ENCODE peak calls at places on chromosomes 1 and 21, in nine cellular contexts. One of them, this sample, is unnamed.

GRCh38 chr1:159923203-159924024 is 1.9 kb downstream of the TAGLN2 start:
- DNase-seq in H9: peak
- DNase-seq in prostate gland: peak
- DNase-seq in PC-9: peak
- DNase-seq in cardiac muscle cell: peak
- DNase-seq in A549: peak
- DNase-seq in thoracic aorta: peak
- DNase-seq in Panc1: no peak
- DNase-seq in OCI-LY7: peak
- DNase-seq in this sample: no peak

GRCh38 chr1:110328274-110328673 is 10.9 kb upstream of the RBM15 start:
- DNase-seq in H9: no peak
- DNase-seq in prostate gland: no peak
- DNase-seq in PC-9: no peak
- DNase-seq in cardiac muscle cell: peak
- DNase-seq in A549: no peak
- DNase-seq in thoracic aorta: no peak
- DNase-seq in Panc1: no peak
- DNase-seq in OCI-LY7: no peak
- DNase-seq in this sample: no peak

GRCh38 chr1:41610361-41610760 is 125.9 kb upstream of the EDN2 start:
- DNase-seq in H9: no peak
- DNase-seq in prostate gland: no peak
- DNase-seq in PC-9: no peak
- DNase-seq in cardiac muscle cell: no peak
- DNase-seq in A549: no peak
- DNase-seq in thoracic aorta: no peak
- DNase-seq in Panc1: no peak
- DNase-seq in OCI-LY7: no peak
- DNase-seq in this sample: no peak

GRCh38 chr1:193705473-193706074 is 519.2 kb upstream of the B3GALT2 start:
- DNase-seq in H9: no peak
- DNase-seq in prostate gland: no peak
- DNase-seq in PC-9: no peak
- DNase-seq in cardiac muscle cell: peak
- DNase-seq in A549: no peak
- DNase-seq in thoracic aorta: no peak
- DNase-seq in Panc1: no peak
- DNase-seq in OCI-LY7: no peak
- DNase-seq in this sample: peak

GRCh38 chr1:201890223-201890622 is 1.5 kb downstream of the SHISA4 start:
- DNase-seq in H9: no peak
- DNase-seq in prostate gland: no peak
- DNase-seq in PC-9: no peak
- DNase-seq in cardiac muscle cell: no peak
- DNase-seq in A549: no peak
- DNase-seq in thoracic aorta: no peak
- DNase-seq in Panc1: no peak
- DNase-seq in OCI-LY7: no peak
- DNase-seq in this sample: no peak

GRCh38 chr1:224380003-224380402 is 23.3 kb downstream of the CNIH4 start:
- DNase-seq in H9: no peak
- DNase-seq in prostate gland: no peak
- DNase-seq in PC-9: no peak
- DNase-seq in cardiac muscle cell: peak
- DNase-seq in A549: no peak
- DNase-seq in thoracic aorta: no peak
- DNase-seq in Panc1: no peak
- DNase-seq in OCI-LY7: peak
- DNase-seq in this sample: no peak

GRCh38 chr1:229434005-229434640 is at the start of gene ACTA1:
- DNase-seq in H9: peak
- DNase-seq in prostate gland: no peak
- DNase-seq in PC-9: no peak
- DNase-seq in cardiac muscle cell: no peak
- DNase-seq in A549: no peak
- DNase-seq in thoracic aorta: no peak
- DNase-seq in Panc1: no peak
- DNase-seq in OCI-LY7: no peak
- DNase-seq in this sample: no peak

GRCh38 chr1:238191161-238191560 is 300.4 kb upstream of the ZP4 start:
- DNase-seq in H9: no peak
- DNase-seq in prostate gland: no peak
- DNase-seq in PC-9: no peak
- DNase-seq in cardiac muscle cell: no peak
- DNase-seq in A549: no peak
- DNase-seq in thoracic aorta: no peak
- DNase-seq in Panc1: no peak
- DNase-seq in OCI-LY7: no peak
- DNase-seq in this sample: no peak

GRCh38 chr1:17065667-17066066 is 11.8 kb upstream of the SDHB start:
- DNase-seq in H9: no peak
- DNase-seq in prostate gland: no peak
- DNase-seq in PC-9: no peak
- DNase-seq in cardiac muscle cell: no peak
- DNase-seq in A549: no peak
- DNase-seq in thoracic aorta: no peak
- DNase-seq in Panc1: no peak
- DNase-seq in OCI-LY7: no peak
- DNase-seq in this sample: no peak

GRCh38 chr1:165902565-165902964 is 75.2 kb downstream of the UCK2 start:
- DNase-seq in H9: no peak
- DNase-seq in prostate gland: no peak
- DNase-seq in PC-9: no peak
- DNase-seq in cardiac muscle cell: no peak
- DNase-seq in A549: no peak
- DNase-seq in thoracic aorta: no peak
- DNase-seq in Panc1: no peak
- DNase-seq in OCI-LY7: no peak
- DNase-seq in this sample: no peak

GRCh38 chr1:171486048-171486519 is 754 bp downstream of the PRRC2C start:
- DNase-seq in H9: no peak
- DNase-seq in prostate gland: peak
- DNase-seq in PC-9: peak
- DNase-seq in cardiac muscle cell: peak
- DNase-seq in A549: peak
- DNase-seq in thoracic aorta: peak
- DNase-seq in Panc1: peak
- DNase-seq in OCI-LY7: peak
- DNase-seq in this sample: peak

GRCh38 chr1:218165687-218166088 is 119.4 kb upstream of the RRP15 start:
- DNase-seq in H9: no peak
- DNase-seq in prostate gland: no peak
- DNase-seq in PC-9: no peak
- DNase-seq in cardiac muscle cell: no peak
- DNase-seq in A549: no peak
- DNase-seq in thoracic aorta: no peak
- DNase-seq in Panc1: no peak
- DNase-seq in OCI-LY7: peak
- DNase-seq in this sample: no peak

GRCh38 chr1:218164930-218165686 is 120.0 kb upstream of the RRP15 start:
- DNase-seq in H9: peak
- DNase-seq in prostate gland: peak
- DNase-seq in PC-9: no peak
- DNase-seq in cardiac muscle cell: peak
- DNase-seq in A549: peak
- DNase-seq in thoracic aorta: no peak
- DNase-seq in Panc1: no peak
- DNase-seq in OCI-LY7: peak
- DNase-seq in this sample: no peak

GRCh38 chr1:218163371-218163770 is 121.7 kb upstream of the RRP15 start:
- DNase-seq in H9: no peak
- DNase-seq in prostate gland: no peak
- DNase-seq in PC-9: no peak
- DNase-seq in cardiac muscle cell: no peak
- DNase-seq in A549: no peak
- DNase-seq in thoracic aorta: no peak
- DNase-seq in Panc1: no peak
- DNase-seq in OCI-LY7: no peak
- DNase-seq in this sample: no peak

GRCh38 chr1:218164111-218164929 is 120.8 kb upstream of the RRP15 start:
- DNase-seq in H9: peak
- DNase-seq in prostate gland: peak
- DNase-seq in PC-9: no peak
- DNase-seq in cardiac muscle cell: peak
- DNase-seq in A549: peak
- DNase-seq in thoracic aorta: no peak
- DNase-seq in Panc1: no peak
- DNase-seq in OCI-LY7: peak
- DNase-seq in this sample: no peak
- TF ChIP-seq CTCF in H9: no peak
- TF ChIP-seq CTCF in prostate gland: no peak
- TF ChIP-seq CTCF in PC-9: no peak
- TF ChIP-seq CTCF in cardiac muscle cell: no peak
- TF ChIP-seq CTCF in A549: no peak
- TF ChIP-seq CTCF in thoracic aorta: no peak
- TF ChIP-seq CTCF in Panc1: peak
- TF ChIP-seq CTCF in OCI-LY7: peak
- TF ChIP-seq CTCF in this sample: no peak

DNA sequence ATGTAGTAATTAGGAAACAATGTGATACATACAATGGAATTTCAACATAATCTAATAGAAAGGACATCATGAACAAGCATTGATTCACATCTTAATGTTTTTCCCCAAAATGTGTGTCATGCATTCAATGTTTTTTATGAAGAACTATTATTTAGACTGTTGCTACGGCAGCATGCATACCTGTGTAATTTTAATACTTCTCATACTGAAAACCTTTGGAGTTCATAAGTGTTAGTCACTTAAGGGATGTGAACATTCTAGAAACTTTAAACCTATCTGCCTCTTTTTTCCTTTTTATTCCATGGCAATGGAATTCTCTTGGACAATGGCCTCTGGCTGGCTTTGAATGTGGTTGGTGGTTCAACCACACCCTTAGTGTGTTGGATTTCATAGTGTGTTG is 48.6 kb downstream of the TMPRSS15 start:
- DNase-seq in H9: no peak
- DNase-seq in prostate gland: no peak
- DNase-seq in PC-9: no peak
- DNase-seq in cardiac muscle cell: no peak
- DNase-seq in A549: no peak
- DNase-seq in thoracic aorta: no peak
- DNase-seq in Panc1: no peak
- DNase-seq in OCI-LY7: no peak
- DNase-seq in this sample: no peak
- H3K27ac ChIP-seq in H9: no peak
- H3K27ac ChIP-seq in prostate gland: no peak
- H3K27ac ChIP-seq in PC-9: no peak
- H3K27ac ChIP-seq in cardiac muscle cell: no peak
- H3K27ac ChIP-seq in A549: no peak
- H3K27ac ChIP-seq in thoracic aorta: no peak
- H3K27ac ChIP-seq in Panc1: no peak
- H3K27ac ChIP-seq in OCI-LY7: no peak
- H3K27ac ChIP-seq in this sample: no peak

GRCh38 chr1:152397474-152397873 is 16.6 kb downstream of the CRNN start:
- DNase-seq in H9: no peak
- DNase-seq in prostate gland: no peak
- DNase-seq in PC-9: no peak
- DNase-seq in cardiac muscle cell: no peak
- DNase-seq in A549: no peak
- DNase-seq in thoracic aorta: no peak
- DNase-seq in Panc1: no peak
- DNase-seq in OCI-LY7: no peak
- DNase-seq in this sample: no peak

GRCh38 chr1:152394151-152394550 is 19.9 kb downstream of the CRNN start:
- DNase-seq in H9: no peak
- DNase-seq in prostate gland: no peak
- DNase-seq in PC-9: no peak
- DNase-seq in cardiac muscle cell: no peak
- DNase-seq in A549: no peak
- DNase-seq in thoracic aorta: no peak
- DNase-seq in Panc1: no peak
- DNase-seq in OCI-LY7: no peak
- DNase-seq in this sample: no peak

GRCh38 chr1:152386940-152387339 is 27.1 kb downstream of the CRNN start:
- DNase-seq in H9: no peak
- DNase-seq in prostate gland: no peak
- DNase-seq in PC-9: no peak
- DNase-seq in cardiac muscle cell: peak
- DNase-seq in A549: no peak
- DNase-seq in thoracic aorta: no peak
- DNase-seq in Panc1: no peak
- DNase-seq in OCI-LY7: no peak
- DNase-seq in this sample: peak

GRCh38 chr1:152388889-152389288 is 25.2 kb downstream of the CRNN start:
- DNase-seq in H9: no peak
- DNase-seq in prostate gland: no peak
- DNase-seq in PC-9: no peak
- DNase-seq in cardiac muscle cell: no peak
- DNase-seq in A549: no peak
- DNase-seq in thoracic aorta: no peak
- DNase-seq in Panc1: no peak
- DNase-seq in OCI-LY7: no peak
- DNase-seq in this sample: no peak

DNA sequence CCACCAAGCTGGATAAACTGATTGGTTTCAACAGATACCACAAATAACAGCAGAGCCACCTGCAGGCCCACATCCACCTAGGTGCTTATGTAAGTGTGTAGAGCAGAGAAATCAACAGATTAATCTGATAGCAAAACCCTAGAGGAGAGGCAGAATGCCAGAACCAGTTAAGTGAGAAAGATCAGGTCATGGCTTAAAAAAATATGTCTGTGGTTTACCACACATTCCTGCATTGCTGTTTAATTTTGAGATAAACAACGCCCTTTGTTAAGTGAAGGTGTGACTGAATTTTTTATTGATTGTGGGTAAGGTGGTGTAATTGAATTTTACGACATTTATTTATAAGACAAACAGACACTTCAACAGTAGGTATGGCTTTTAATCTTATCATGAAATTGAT is 21.2 kb downstream of the CRNN start:
- DNase-seq in H9: no peak
- DNase-seq in prostate gland: no peak
- DNase-seq in PC-9: peak
- DNase-seq in cardiac muscle cell: no peak
- DNase-seq in A549: no peak
- DNase-seq in thoracic aorta: no peak
- DNase-seq in Panc1: no peak
- DNase-seq in OCI-LY7: no peak
- DNase-seq in this sample: peak
- TF ChIP-seq CTCF in H9: no peak
- TF ChIP-seq CTCF in prostate gland: no peak
- TF ChIP-seq CTCF in PC-9: no peak
- TF ChIP-seq CTCF in cardiac muscle cell: no peak
- TF ChIP-seq CTCF in A549: no peak
- TF ChIP-seq CTCF in thoracic aorta: no peak
- TF ChIP-seq CTCF in Panc1: no peak
- TF ChIP-seq CTCF in OCI-LY7: no peak
- TF ChIP-seq CTCF in this sample: peak

DNA sequence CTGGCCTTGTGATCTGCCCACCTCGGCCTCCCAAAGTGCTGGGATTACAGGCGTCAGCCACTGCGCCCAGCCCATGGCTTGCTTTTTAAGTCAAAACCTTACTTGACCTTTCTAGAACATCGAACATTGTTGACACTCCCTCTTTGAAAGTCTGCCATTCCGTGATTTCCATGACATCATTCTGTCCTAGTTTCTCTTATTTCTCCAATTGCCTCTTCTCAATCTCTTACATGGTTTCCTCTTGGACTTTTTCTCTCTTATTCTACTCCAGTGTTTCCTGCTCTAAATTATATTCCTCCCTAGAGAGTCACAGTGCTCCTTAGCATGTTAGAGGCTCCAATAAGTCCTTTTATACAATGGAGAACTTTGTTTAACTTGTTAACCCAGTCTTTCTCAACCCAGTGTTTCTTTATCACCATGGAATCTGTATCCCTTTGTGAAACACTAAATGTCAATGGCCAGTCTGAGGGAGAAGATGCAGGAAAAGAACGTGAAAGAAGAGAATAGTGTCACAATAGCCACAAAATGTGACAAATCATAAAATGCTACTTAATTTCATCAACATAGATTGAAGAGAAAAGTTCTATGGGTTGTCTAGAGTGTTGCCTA is 25.5 kb downstream of the JAM2 start:
- DNase-seq in H9: no peak
- DNase-seq in prostate gland: no peak
- DNase-seq in PC-9: no peak
- DNase-seq in cardiac muscle cell: no peak
- DNase-seq in A549: no peak
- DNase-seq in thoracic aorta: no peak
- DNase-seq in Panc1: no peak
- DNase-seq in OCI-LY7: no peak
- DNase-seq in this sample: no peak
- H3K27ac ChIP-seq in H9: no peak
- H3K27ac ChIP-seq in prostate gland: no peak
- H3K27ac ChIP-seq in PC-9: no peak
- H3K27ac ChIP-seq in cardiac muscle cell: no peak
- H3K27ac ChIP-seq in A549: no peak
- H3K27ac ChIP-seq in thoracic aorta: no peak
- H3K27ac ChIP-seq in Panc1: no peak
- H3K27ac ChIP-seq in OCI-LY7: no peak
- H3K27ac ChIP-seq in this sample: no peak